ENCODE peak calls at places on chromosomes 12 and 14, in ten cellular contexts. Z is right lobe of liver, I is Peyer's patch, X is stomach, V is heart left ventricle, A is A549, R is upper lobe of left lung, C is lower leg skin, W is K562, P is transverse colon. F is an unnamed sample.

GRCh38 chr12:70660620-70661219 is 23.5 kb upstream of the PTPRB start:
- DNase-seq in A (peak; percentile 54), P (no peak), W (peak; percentile 31), R (peak; percentile 57), X (no peak), I (no peak), C (no peak), V (peak; percentile 52), Z (no peak), F (no peak)

GRCh38 chr12:102634216-102634615 is 153.9 kb upstream of the IGF1 start:
- DNase-seq in W (no peak), Z (no peak), I (no peak), P (no peak), C (no peak), V (no peak), X (no peak), A (no peak), R (no peak), F (no peak)

GRCh38 chr12:52249041-52249461 is 16.0 kb downstream of the KRT7 start:
- DNase-seq in W (no peak), R (peak; percentile 71), V (peak; percentile 63), X (peak; percentile 84), Z (no peak), P (no peak), A (peak; percentile 71), C (peak; percentile 85), I (peak; percentile 24), F (no peak)

GRCh38 chr12:26830358-26830757 is 2.6 kb downstream of the ITPR2 start:
- DNase-seq in W (no peak), X (no peak), P (no peak), A (no peak), Z (no peak), C (no peak), I (no peak), R (no peak), V (no peak), F (no peak)

GRCh38 chr12:122849352-122850047 is 14.2 kb downstream of the HIP1R start:
- DNase-seq in X (no peak), R (peak; percentile 57), C (no peak), P (no peak), V (no peak), Z (no peak), I (no peak), W (no peak), A (no peak), F (no peak)

GRCh38 chr12:4763549-4763948 is 43.3 kb downstream of the GALNT8 start:
- DNase-seq in Z (no peak), P (peak; percentile 25), I (peak; percentile 49), V (no peak), X (no peak), R (peak; percentile 46), C (no peak), A (peak; percentile 66), W (peak; percentile 55), F (no peak)

GRCh38 chr12:62191747-62192485 is 68.3 kb upstream of the USP15 start:
- DNase-seq in P (no peak), C (no peak), I (no peak), W (no peak), V (no peak), Z (peak; percentile 48), X (no peak), A (peak; percentile 16), R (no peak), F (no peak)

GRCh38 chr12:108542320-108542719 is 18.7 kb downstream of the SART3 start:
- DNase-seq in P (no peak), V (no peak), R (no peak), I (no peak), Z (no peak), W (no peak), C (no peak), X (no peak), A (no peak), F (no peak)

GRCh38 chr12:9049520-9050133 is 60.3 kb downstream of the KLRG1 start:
- DNase-seq in A (peak; percentile 57), X (no peak), P (no peak), R (no peak), I (no peak), V (no peak), Z (no peak), C (no peak), W (peak; percentile 25), F (no peak)

GRCh38 chr12:694734-695503 is 31.7 kb upstream of the NINJ2 start:
- DNase-seq in W (no peak), Z (no peak), P (no peak), C (no peak), V (no peak), I (no peak), X (no peak), A (no peak), R (peak; percentile 29), F (no peak)

GRCh38 chr14:52834440-52834842 is 43.0 kb upstream of the GNPNAT1 start:
- DNase-seq in C (no peak), I (no peak), Z (no peak), P (no peak), A (peak; percentile 68), R (no peak), X (no peak), V (no peak), W (no peak), F (no peak)

GRCh38 chr12:12941450-12942350 is 10.3 kb downstream of the GPRC5D start:
- DNase-seq in I (no peak), W (no peak), C (no peak), P (no peak), V (no peak), X (no peak), R (no peak), Z (no peak), A (no peak), F (no peak)

GRCh38 chr12:40996091-40996490 is 192.0 kb upstream of the PDZRN4 start:
- DNase-seq in I (no peak), A (no peak), V (no peak), W (no peak), P (no peak), R (no peak), Z (no peak), X (no peak), C (no peak), F (no peak)

GRCh38 chr12:102950107-102950949 is 7.1 kb upstream of the ASCL1 start:
- DNase-seq in R (no peak), Z (peak; percentile 98), P (no peak), C (no peak), I (no peak), A (peak; percentile 32), X (peak; percentile 45), V (no peak), W (no peak), F (no peak)

GRCh38 chr12:51855586-51856428 is 7.3 kb upstream of the FIGNL2 start:
- DNase-seq in P (no peak), V (no peak), A (no peak), C (no peak), W (no peak), R (no peak), X (no peak), I (no peak), Z (no peak), F (no peak)

GRCh38 chr14:100988411-100988900 is 84.9 kb upstream of the RTL1 start:
- DNase-seq in I (no peak), X (no peak), W (no peak), R (no peak), C (no peak), A (peak; percentile 94), Z (no peak), P (no peak), V (no peak), F (no peak)

GRCh38 chr12:65532744-65533143 is 254.3 kb downstream of the MSRB3 start:
- DNase-seq in C (no peak), W (no peak), X (no peak), I (no peak), A (no peak), R (no peak), V (no peak), P (no peak), Z (no peak), F (no peak)

GRCh38 chr12:109539508-109539907 is 33.8 kb downstream of the MMAB start:
- DNase-seq in Z (no peak), R (no peak), W (no peak), X (no peak), V (no peak), I (no peak), A (no peak), P (no peak), C (no peak), F (no peak)

GRCh38 chr14:67765192-67765834 is 51.1 kb downstream of the ZFYVE26 start:
- DNase-seq in W (no peak), R (no peak), P (no peak), Z (no peak), X (no peak), I (no peak), A (no peak), C (no peak), V (no peak), F (no peak)

GRCh38 chr12:6734506-6735082 is 10.7 kb downstream of the COPS7A start:
- DNase-seq in W (no peak), C (no peak), P (no peak), A (no peak), I (peak; percentile 52), X (no peak), V (no peak), R (no peak), Z (no peak), F (no peak)
- TF ChIP-seq POLR2A in W (no peak), C (no peak), P (no peak), A (no peak), I (no peak), X (no peak), V (no peak), R (no peak), Z (no peak), F (no peak)

GRCh38 chr14:23895480-23895879 is 58.1 kb upstream of the DHRS4 start:
- DNase-seq in C (no peak), A (no peak), Z (no peak), X (no peak), W (no peak), I (no peak), P (no peak), V (no peak), R (no peak), F (no peak)
- TF ChIP-seq CTCF in C (no peak), A (peak; percentile 12), Z (peak; percentile 44), X (no peak), W (peak; percentile 39), I (no peak), P (no peak), V (no peak), R (no peak), F (no peak)

GRCh38 chr12:54392485-54393349 is 8.2 kb upstream of the ZNF385A start:
- DNase-seq in A (no peak), X (no peak), W (peak; percentile 45), P (no peak), I (no peak), Z (no peak), C (no peak), R (no peak), V (no peak), F (no peak)
- TF ChIP-seq POLR2A in A (no peak), X (no peak), W (no peak), P (no peak), I (no peak), Z (no peak), C (no peak), R (no peak), V (no peak), F (no peak)

DNA sequence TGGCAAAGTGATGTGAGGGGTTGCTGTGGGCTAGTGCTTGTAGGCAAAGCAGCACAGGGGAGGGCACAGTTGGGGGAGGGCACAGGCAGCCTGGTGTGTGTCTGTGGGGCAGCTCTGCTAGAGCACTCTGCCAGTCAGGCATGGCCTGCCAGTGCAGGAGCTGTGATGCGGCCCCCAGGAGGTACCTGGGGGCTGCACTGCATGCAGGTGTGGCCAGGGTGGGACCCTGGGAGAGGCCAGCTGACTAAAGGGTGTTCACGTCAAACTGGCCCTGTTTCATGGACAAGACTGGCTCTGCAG is 54.1 kb downstream of the FRS2 start:
- DNase-seq in P (no peak), I (no peak), V (no peak), W (no peak), X (no peak), A (no peak), R (no peak), Z (no peak), C (no peak), F (no peak)
- TF ChIP-seq CTCF in P (no peak), I (no peak), V (no peak), W (no peak), X (no peak), A (no peak), R (no peak), Z (no peak), C (no peak), F (no peak)

F was measured in esophagus squamous epithelium.